ENCODE peak calls at places on chromosomes 1 and 21, in six cellular contexts. G is H9, R is mesendoderm, K is neuronal stem cell, H is IMR-90, W is H1. D is an unnamed sample.

GRCh38 chr1:147494998-147495580 is 46.2 kb upstream of the BCL9 start:
- DNase-seq in G (peak), R (peak), K (peak), H (peak), W (peak), D (peak)

GRCh38 chr1:1626207-1627141 is 5.5 kb upstream of the MMP23B start:
- DNase-seq in G (peak), R (no peak), K (no peak), H (no peak), W (peak), D (no peak)

GRCh38 chr1:238139713-238140112 is 249.0 kb upstream of the ZP4 start:
- DNase-seq in G (no peak), R (no peak), K (no peak), H (no peak), W (no peak), D (peak)

GRCh38 chr1:54805981-54806381 is 4.9 kb upstream of the TTC22 start:
- DNase-seq in G (peak), R (no peak), K (no peak), H (no peak), W (no peak), D (no peak)

GRCh38 chr1:202233824-202234223 is 40.2 kb downstream of the LGR6 start:
- DNase-seq in G (no peak), R (peak), K (no peak), H (no peak), W (no peak), D (peak)

GRCh38 chr1:27594542-27595510 is 9.1 kb downstream of the AHDC1 start:
- DNase-seq in G (no peak), R (peak), K (no peak), H (peak), W (no peak), D (peak)

GRCh38 chr1:165531021-165531420 is 12.8 kb upstream of the LRRC52 start:
- DNase-seq in G (no peak), R (no peak), K (no peak), H (no peak), W (no peak), D (no peak)

GRCh38 chr1:217062566-217062965 is 339.3 kb upstream of the ESRRG start:
- DNase-seq in G (no peak), R (no peak), K (no peak), H (no peak), W (no peak), D (no peak)

GRCh38 chr1:40739455-40740008 is 44.1 kb upstream of the KCNQ4 start:
- DNase-seq in G (no peak), R (no peak), K (no peak), H (peak), W (no peak), D (no peak)

GRCh38 chr1:162081316-162081715 is 11.8 kb downstream of the NOS1AP start:
- DNase-seq in G (no peak), R (no peak), K (no peak), H (no peak), W (no peak), D (no peak)

GRCh38 chr21:37748351-37748750 is 167.9 kb downstream of the KCNJ6 start:
- DNase-seq in G (no peak), R (no peak), K (no peak), H (no peak), W (no peak), D (peak)

GRCh38 chr1:27144920-27145661 is 9.8 kb downstream of the SLC9A1 start:
- DNase-seq in G (no peak), R (peak), K (no peak), H (peak), W (no peak), D (no peak)

GRCh38 chr1:966603-967295 is 467 bp downstream of the PLEKHN1 start:
- DNase-seq in G (peak), R (peak), K (peak), H (peak), W (peak), D (peak)

GRCh38 chr1:56550132-56550531 is 29.2 kb downstream of the PLPP3 start:
- DNase-seq in G (peak), R (peak), K (no peak), H (no peak), W (peak), D (no peak)

GRCh38 chr1:21898326-21899155 is 38.6 kb downstream of the HSPG2 start:
- DNase-seq in G (no peak), R (no peak), K (no peak), H (peak), W (no peak), D (no peak)

GRCh38 chr1:60463786-60464185 is 390.2 kb upstream of the C1orf87 start:
- DNase-seq in G (no peak), R (no peak), K (no peak), H (no peak), W (no peak), D (no peak)

GRCh38 chr1:221742555-221743415 is 896 bp upstream of the DUSP10 start:
- DNase-seq in G (peak), R (peak), K (peak), H (peak), W (peak), D (peak)

GRCh38 chr21:37087188-37087587 is 14.1 kb downstream of the TTC3 start:
- DNase-seq in G (no peak), R (peak), K (no peak), H (peak), W (no peak), D (no peak)

GRCh38 chr1:244957525-244957924 is 93.2 kb upstream of the HNRNPU start:
- DNase-seq in G (no peak), R (no peak), K (no peak), H (no peak), W (no peak), D (no peak)

GRCh38 chr1:44481701-44482100 is 76.6 kb downstream of the RNF220 start:
- DNase-seq in G (no peak), R (no peak), K (no peak), H (no peak), W (no peak), D (no peak)

GRCh38 chr1:16349847-16350406 is 2.4 kb downstream of the FBXO42 start:
- DNase-seq in G (no peak), R (peak), K (no peak), H (no peak), W (no peak), D (no peak)

GRCh38 chr1:247452447-247453039 is 5.4 kb downstream of the OR2B11 start:
- DNase-seq in G (no peak), R (no peak), K (no peak), H (no peak), W (no peak), D (peak)
- H3K23ac ChIP-seq in G (no peak), R (no peak), K (no peak), H (no peak), W (no peak), D (no peak)

DNA sequence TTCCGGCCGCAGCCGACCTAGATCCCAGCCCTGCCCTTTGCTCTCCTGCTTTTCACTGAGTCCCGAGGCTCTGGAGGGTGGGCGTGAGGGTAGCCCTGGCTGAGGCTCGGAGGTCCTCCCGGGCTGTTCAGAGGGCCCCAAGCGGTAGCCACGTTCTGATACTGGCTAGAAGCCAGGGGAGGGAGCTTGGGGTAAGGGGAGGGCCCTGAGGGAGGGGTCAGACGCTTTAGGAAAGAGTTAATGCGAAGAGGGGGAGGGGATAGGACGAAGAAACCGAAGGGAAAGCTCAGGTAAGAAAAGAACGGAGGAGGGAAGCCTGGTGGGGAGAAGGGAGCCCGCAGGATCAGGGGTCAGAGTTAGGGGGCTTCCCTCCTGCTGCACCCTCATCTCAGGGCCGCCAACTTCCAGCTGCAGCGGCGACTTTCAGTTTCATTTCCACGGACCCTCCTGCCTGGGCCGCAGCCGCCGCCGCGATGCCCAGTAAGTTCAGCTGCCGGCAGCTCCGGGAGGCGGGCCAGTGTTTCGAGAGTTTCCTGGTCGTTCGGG is at the start of gene MOV10:
- DNase-seq in G (peak), R (peak), K (peak), H (peak), W (peak), D (peak)
- H3K23ac ChIP-seq in G (no peak), R (peak), K (peak), H (peak), W (no peak), D (no peak)

DNA sequence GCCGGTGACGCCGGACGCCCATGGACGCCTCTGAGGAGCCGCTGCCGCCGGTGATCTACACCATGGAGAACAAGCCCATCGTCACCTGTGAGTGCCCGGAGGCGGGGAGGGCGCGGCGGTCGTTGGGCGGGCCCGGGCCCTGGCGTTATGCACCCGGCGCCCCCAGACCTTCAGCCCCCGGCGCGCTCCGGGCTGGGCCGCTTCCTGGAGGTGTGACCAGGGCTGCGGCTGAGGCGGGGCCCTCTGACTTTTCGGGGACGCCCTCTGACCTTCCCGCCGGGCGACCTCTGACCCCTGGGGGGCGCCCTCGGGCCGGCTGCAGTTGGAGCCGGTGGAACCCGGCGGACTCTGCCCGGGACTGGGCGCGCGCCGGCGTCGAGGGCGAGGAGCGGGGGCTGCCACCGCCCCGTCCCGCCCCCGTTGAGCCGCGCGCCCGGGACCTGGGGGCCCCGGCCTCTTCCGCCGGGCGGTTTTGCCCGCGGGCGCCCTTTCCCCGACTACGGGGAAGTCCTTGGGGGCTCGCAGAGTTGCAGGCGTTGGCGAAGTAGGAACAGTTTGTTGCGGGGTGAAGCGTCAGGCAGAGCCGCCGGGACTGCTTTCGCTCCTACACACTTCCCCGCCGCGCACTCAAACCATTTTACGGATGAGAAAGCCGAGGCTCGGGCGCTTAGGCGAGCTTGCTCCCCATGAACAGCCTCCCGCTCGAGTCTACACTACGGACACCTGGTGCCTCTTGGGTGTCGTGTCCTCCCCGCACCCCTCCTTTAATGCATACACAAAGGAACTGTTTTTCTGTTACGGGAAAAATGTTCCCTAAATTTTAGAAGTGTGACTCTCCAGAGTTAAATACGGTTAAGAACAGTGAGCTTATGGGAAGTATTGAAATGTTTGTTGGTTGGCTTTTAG is 618 bp downstream of the TRAPPC10 start:
- DNase-seq in G (peak), R (peak), K (peak), H (peak), W (peak), D (peak)
- H3K23ac ChIP-seq in G (no peak), R (no peak), K (peak), H (peak), W (no peak), D (no peak)

DNA sequence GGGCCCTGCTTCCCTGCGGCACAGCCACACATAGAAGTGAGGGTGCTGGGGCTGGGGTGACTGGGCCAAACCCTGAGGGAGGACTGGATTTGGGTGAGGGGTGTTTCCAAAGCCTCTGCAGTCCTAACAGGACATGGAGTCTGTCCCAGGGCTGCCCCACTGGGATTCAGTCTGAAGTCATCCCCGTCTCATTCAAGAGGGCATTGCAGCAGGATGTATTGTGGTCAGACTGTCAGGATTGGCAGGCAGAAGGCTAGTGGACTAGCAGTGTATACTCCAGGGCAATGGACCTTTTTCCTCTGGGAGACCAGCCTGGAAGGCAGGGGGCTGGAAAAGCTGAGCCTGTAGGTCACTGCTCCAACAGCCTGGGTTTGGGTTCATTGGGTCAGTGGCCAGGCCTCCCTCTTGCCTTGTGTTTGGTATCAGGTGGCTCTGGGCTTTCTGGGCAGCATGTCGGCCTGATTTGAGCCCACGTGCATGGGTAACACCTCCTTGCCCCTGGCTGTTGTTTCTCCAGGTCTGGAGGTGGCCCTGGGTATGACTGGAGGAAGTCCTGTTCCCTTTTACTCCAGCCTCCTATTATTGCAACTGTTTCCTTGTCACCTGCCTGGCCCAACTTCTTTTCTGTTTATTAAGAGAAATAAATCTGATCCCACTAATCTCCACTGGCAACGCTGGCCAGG is 41.0 kb upstream of the SYNC start:
- DNase-seq in G (no peak), R (no peak), K (no peak), H (no peak), W (no peak), D (no peak)
- H3K23ac ChIP-seq in G (no peak), R (no peak), K (no peak), H (no peak), W (no peak), D (no peak)

GRCh38 chr1:6580588-6581270 is 935 bp downstream of the ZBTB48 start:
- DNase-seq in G (no peak), R (peak), K (no peak), H (no peak), W (no peak), D (no peak)
- H3K23ac ChIP-seq in G (no peak), R (no peak), K (peak), H (peak), W (no peak), D (no peak)

GRCh38 chr1:3541465-3541864 is 69.8 kb downstream of the MEGF6 start:
- DNase-seq in G (no peak), R (no peak), K (no peak), H (no peak), W (no peak), D (peak)

GRCh38 chr1:3543076-3544049 is 67.9 kb downstream of the MEGF6 start:
- DNase-seq in G (peak), R (peak), K (no peak), H (peak), W (peak), D (peak)

GRCh38 chr1:3541930-3542329 is 69.4 kb downstream of the MEGF6 start:
- DNase-seq in G (no peak), R (peak), K (no peak), H (no peak), W (no peak), D (peak)

GRCh38 chr1:3544050-3544977 is 67.0 kb downstream of the MEGF6 start:
- DNase-seq in G (no peak), R (no peak), K (no peak), H (no peak), W (no peak), D (no peak)

GRCh38 chr1:3542635-3543034 is 68.7 kb downstream of the MEGF6 start:
- DNase-seq in G (no peak), R (no peak), K (no peak), H (no peak), W (no peak), D (no peak)
- H3K23ac ChIP-seq in G (no peak), R (peak), K (peak), H (peak), W (no peak), D (no peak)

D was measured in trophoblast cell.